ENCODE peak calls at places on chromosomes 3 and 15, in seven cellular contexts. X is IMR-90, J is H1, R is trophoblast cell, D is H9, H is neuronal stem cell, F is mesenchymal stem cell. O is an unnamed sample.

GRCh38 chr3:94596887-94597537 is 534.2 kb downstream of the NSUN3 start:
- DNase-seq in X (no peak), J (no peak), R (no peak), D (no peak), H (no peak), F (no peak), O (no peak)

GRCh38 chr3:165233521-165234195 is 37.5 kb upstream of the SLITRK3 start:
- DNase-seq in X (no peak), J (no peak), R (no peak), D (no peak), H (no peak), F (peak), O (no peak)

GRCh38 chr3:87006844-87007439 is 16.0 kb upstream of the VGLL3 start:
- DNase-seq in X (peak), J (no peak), R (no peak), D (no peak), H (no peak), F (peak), O (peak)

GRCh38 chr15:57495037-57495436 is 96.7 kb upstream of the MYZAP start:
- DNase-seq in X (no peak), J (no peak), R (no peak), D (no peak), H (no peak), F (no peak), O (peak)

GRCh38 chr3:148360046-148360445 is 337.7 kb upstream of the AGTR1 start:
- DNase-seq in X (peak), J (no peak), R (no peak), D (no peak), H (no peak), F (peak), O (no peak)

GRCh38 chr15:31366169-31366734 is 39.6 kb downstream of the KLF13 start:
- DNase-seq in X (no peak), J (no peak), R (no peak), D (peak), H (no peak), F (no peak), O (peak)

GRCh38 chr15:52785672-52786406 is 4.3 kb downstream of the ONECUT1 start:
- DNase-seq in X (no peak), J (no peak), R (no peak), D (no peak), H (peak), F (no peak), O (peak)

GRCh38 chr3:79002465-79003372 is 765.1 kb downstream of the ROBO1 start:
- DNase-seq in X (no peak), J (no peak), R (no peak), D (no peak), H (no peak), F (no peak), O (peak)

GRCh38 chr3:179882322-179882721 is 154.4 kb downstream of the PEX5L start:
- DNase-seq in X (no peak), J (no peak), R (no peak), D (peak), H (peak), F (no peak), O (no peak)

GRCh38 chr3:110814170-110815007 is 257.2 kb upstream of the NECTIN3 start:
- DNase-seq in X (peak), J (no peak), R (no peak), D (no peak), H (no peak), F (peak), O (peak)

GRCh38 chr3:49906004-49906860 is 2.6 kb upstream of the MST1R start:
- DNase-seq in X (peak), J (no peak), R (no peak), D (peak), H (no peak), F (peak), O (peak)

GRCh38 chr15:42035362-42035761 is 14.5 kb upstream of the PLA2G4E start:
- DNase-seq in X (peak), J (no peak), R (no peak), D (peak), H (no peak), F (no peak), O (peak)

GRCh38 chr3:87798567-87798947 is 260.2 kb downstream of the CGGBP1 start:
- DNase-seq in X (no peak), J (no peak), R (no peak), D (no peak), H (no peak), F (no peak), O (no peak)

GRCh38 chr3:186044973-186045372 is 63.9 kb downstream of the ETV5 start:
- DNase-seq in X (peak), J (no peak), R (no peak), D (no peak), H (peak), F (no peak), O (no peak)
- H3K4ac ChIP-seq in X (no peak), J (no peak), R (no peak), D (no peak), H (no peak), F (no peak), O (no peak)

GRCh38 chr3:155516439-155516838 is 223.0 kb upstream of the STRIT1 start:
- DNase-seq in X (no peak), J (no peak), R (no peak), D (no peak), H (no peak), F (no peak), O (no peak)

GRCh38 chr3:155512175-155512866 is 218.8 kb upstream of the STRIT1 start:
- DNase-seq in X (no peak), J (no peak), R (peak), D (no peak), H (no peak), F (no peak), O (no peak)

GRCh38 chr3:155517907-155518306 is 224.4 kb upstream of the STRIT1 start:
- DNase-seq in X (no peak), J (no peak), R (no peak), D (no peak), H (no peak), F (no peak), O (no peak)

GRCh38 chr3:155512867-155513261 is 219.4 kb upstream of the STRIT1 start:
- DNase-seq in X (no peak), J (no peak), R (no peak), D (no peak), H (no peak), F (no peak), O (no peak)
- H3K23ac ChIP-seq in X (no peak), J (no peak), R (no peak), D (no peak), H (no peak), F (no peak), O (no peak)

DNA sequence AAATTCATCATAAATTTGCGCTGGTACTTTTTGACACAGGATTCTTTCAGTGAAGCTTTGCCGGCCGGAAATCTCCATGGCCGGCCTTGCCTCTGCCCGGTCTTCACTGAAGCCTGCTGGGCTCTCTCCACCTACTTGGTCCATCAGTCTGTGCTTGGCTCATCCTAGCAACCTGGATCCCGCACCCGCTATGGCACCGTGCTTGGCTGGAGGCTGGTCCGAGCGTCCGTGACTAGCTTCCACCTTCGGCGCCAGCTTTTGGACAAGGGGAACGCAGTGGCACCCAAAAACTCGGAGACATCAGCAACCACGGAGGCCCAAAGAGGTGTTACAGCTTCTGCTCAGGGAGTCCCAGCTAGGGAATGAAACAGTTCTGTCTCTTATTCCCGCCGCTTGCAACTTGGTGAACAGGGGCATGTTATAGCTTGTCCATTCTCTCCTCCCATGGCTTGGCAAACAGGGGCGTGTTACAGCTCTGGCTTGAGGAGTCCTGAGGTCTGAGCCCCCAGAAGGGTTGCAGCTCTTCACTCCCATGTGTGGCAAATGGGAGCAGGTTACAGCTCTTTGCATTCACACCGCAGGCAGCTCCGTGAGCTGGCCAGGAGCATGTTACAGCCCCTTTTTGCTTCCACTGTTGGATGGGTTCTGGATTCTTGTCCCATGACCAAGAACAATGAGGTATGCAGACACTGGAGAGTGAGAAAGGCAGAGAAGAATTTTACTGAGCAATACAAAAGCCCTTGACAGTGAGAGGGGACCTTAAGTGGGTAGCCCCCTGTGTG is 204.2 kb downstream of the DIPK2A start:
- DNase-seq in X (no peak), J (no peak), R (no peak), D (no peak), H (no peak), F (no peak), O (peak)
- H3K4ac ChIP-seq in X (no peak), J (no peak), R (no peak), D (no peak), H (no peak), F (no peak), O (no peak)

GRCh38 chr3:72571052-72571451 is 277.2 kb downstream of the SHQ1 start:
- DNase-seq in X (no peak), J (no peak), R (no peak), D (no peak), H (no peak), F (no peak), O (no peak)

GRCh38 chr3:72567474-72567873 is 280.8 kb downstream of the SHQ1 start:
- DNase-seq in X (no peak), J (no peak), R (no peak), D (no peak), H (no peak), F (no peak), O (no peak)

GRCh38 chr3:72571638-72572114 is 276.6 kb downstream of the SHQ1 start:
- DNase-seq in X (no peak), J (no peak), R (no peak), D (no peak), H (no peak), F (peak), O (peak)

GRCh38 chr3:72567976-72568560 is 280.2 kb downstream of the SHQ1 start:
- DNase-seq in X (no peak), J (no peak), R (no peak), D (no peak), H (no peak), F (no peak), O (no peak)

GRCh38 chr3:72569754-72570440 is 278.3 kb downstream of the SHQ1 start:
- DNase-seq in X (no peak), J (no peak), R (no peak), D (no peak), H (no peak), F (no peak), O (no peak)
- H3K23ac ChIP-seq in X (no peak), J (no peak), R (no peak), D (no peak), H (no peak), F (no peak), O (no peak)

GRCh38 chr3:126752303-126753190 is 48.5 kb downstream of the CHCHD6 start:
- DNase-seq in X (peak), J (peak), R (peak), D (peak), H (peak), F (peak), O (peak)

GRCh38 chr3:126758019-126758418 is 54.0 kb downstream of the CHCHD6 start:
- DNase-seq in X (no peak), J (no peak), R (no peak), D (no peak), H (no peak), F (no peak), O (no peak)

GRCh38 chr3:126753191-126754160 is 49.4 kb downstream of the CHCHD6 start:
- DNase-seq in X (peak), J (no peak), R (peak), D (no peak), H (no peak), F (peak), O (peak)

GRCh38 chr3:126758882-126759281 is 54.8 kb downstream of the CHCHD6 start:
- DNase-seq in X (no peak), J (no peak), R (no peak), D (no peak), H (no peak), F (no peak), O (no peak)

GRCh38 chr3:126755866-126756265 is 51.8 kb downstream of the CHCHD6 start:
- DNase-seq in X (no peak), J (no peak), R (no peak), D (no peak), H (no peak), F (no peak), O (no peak)
- H3K4ac ChIP-seq in X (no peak), J (no peak), R (no peak), D (no peak), H (no peak), F (no peak), O (no peak)

GRCh38 chr3:162112719-162113118 is 616.1 kb downstream of the OTOL1 start:
- DNase-seq in X (no peak), J (no peak), R (no peak), D (no peak), H (no peak), F (no peak), O (no peak)

GRCh38 chr3:162111861-162112260 is 615.3 kb downstream of the OTOL1 start:
- DNase-seq in X (no peak), J (no peak), R (no peak), D (no peak), H (no peak), F (no peak), O (no peak)
- H3K23ac ChIP-seq in X (no peak), J (no peak), R (no peak), D (no peak), H (no peak), F (no peak), O (no peak)

DNA sequence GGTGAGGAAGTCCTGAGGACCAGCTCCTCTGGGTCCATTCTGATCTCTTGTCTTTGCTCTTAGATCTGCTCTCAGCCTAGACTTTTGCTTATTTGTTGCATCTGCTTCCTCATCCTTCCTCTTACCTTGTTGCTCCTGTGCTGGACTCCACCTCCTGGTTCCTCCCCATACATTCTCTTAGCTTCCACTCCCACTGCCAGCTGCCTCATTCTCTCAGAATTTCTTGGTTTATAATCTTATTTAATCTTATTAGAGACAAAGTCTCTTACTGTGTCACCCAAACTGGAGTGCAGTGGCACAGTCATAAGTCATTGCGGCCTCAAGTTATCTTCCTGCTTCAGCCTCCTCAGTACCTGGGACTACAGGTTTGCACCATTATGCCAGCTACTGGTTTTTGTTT is 68.2 kb upstream of the PSMD6 start:
- DNase-seq in X (no peak), J (no peak), R (no peak), D (no peak), H (no peak), F (no peak), O (no peak)
- H3K4ac ChIP-seq in X (no peak), J (no peak), R (no peak), D (no peak), H (no peak), F (no peak), O (no peak)

GRCh38 chr3:160010578-160010977 is 21.9 kb downstream of the IL12A start:
- DNase-seq in X (no peak), J (no peak), R (no peak), D (no peak), H (no peak), F (no peak), O (no peak)

GRCh38 chr3:160009525-160009924 is 20.9 kb downstream of the IL12A start:
- DNase-seq in X (no peak), J (no peak), R (no peak), D (no peak), H (no peak), F (no peak), O (no peak)

GRCh38 chr3:160012108-160012507 is 23.5 kb downstream of the IL12A start:
- DNase-seq in X (no peak), J (no peak), R (no peak), D (no peak), H (no peak), F (no peak), O (no peak)

GRCh38 chr3:160006282-160007163 is 17.9 kb downstream of the IL12A start:
- DNase-seq in X (peak), J (no peak), R (peak), D (peak), H (peak), F (peak), O (peak)

GRCh38 chr3:160008979-160009378 is 20.3 kb downstream of the IL12A start:
- DNase-seq in X (no peak), J (no peak), R (peak), D (no peak), H (no peak), F (no peak), O (peak)
- H3K23ac ChIP-seq in X (no peak), J (no peak), R (no peak), D (no peak), H (no peak), F (no peak), O (no peak)

GRCh38 chr15:77446840-77447390 is 26.2 kb downstream of the HMG20A start:
- DNase-seq in X (no peak), J (no peak), R (no peak), D (no peak), H (no peak), F (no peak), O (no peak)
- H3K4ac ChIP-seq in X (no peak), J (no peak), R (no peak), D (no peak), H (no peak), F (no peak), O (no peak)

O was measured in mesendoderm.